ENCODE peak calls at places on chromosomes 13 and 19, in seven cellular contexts. G is stimulated activated CD4-positive, alpha-beta T cell treated with anti-CD3 and anti-CD28 coated beads, TNF-alpha, amount 100 ng/mL, for 24 hours; A is body of pancreas; L is activated CD4-positive, alpha-beta T cell treated with anti-CD3 and anti-CD28 coated beads, Interleukin-2, amount 10 ng/mL, durations not matched to agents 7 days and 5 days; O is AG04449; V is small intestine; J is caudate nucleus. Z is an unnamed sample.

GRCh38 chr19:1027953-1028902 is 1.8 kb downstream of the CNN2 start:
- DNase-seq in O (peak; percentile 71), L (peak; percentile 72), V (peak; percentile 78), J (no peak), G (no peak), A (peak; percentile 85), Z (peak; percentile 53)

GRCh38 chr13:20702945-20703784 is at the start of gene IL17D:
- DNase-seq in L (no peak), J (no peak), G (peak; percentile 21), O (no peak), A (peak; percentile 32), V (peak; percentile 33), Z (peak; percentile 55)

GRCh38 chr19:33767898-33768413 is 28.7 kb upstream of the KCTD15 start:
- DNase-seq in G (no peak), L (peak; percentile 45), J (no peak), O (no peak), V (no peak), A (no peak), Z (peak; percentile 41)

GRCh38 chr19:45097776-45098520 is 5.0 kb downstream of the PPP1R37 start:
- DNase-seq in L (no peak), O (peak; percentile 80), V (peak; percentile 76), J (peak; percentile 17), A (peak; percentile 51), G (no peak), Z (no peak)

GRCh38 chr13:45521292-45521691 is 56.6 kb downstream of the COG3 start:
- DNase-seq in O (no peak), J (no peak), G (no peak), A (no peak), V (no peak), L (no peak), Z (no peak)

GRCh38 chr13:93776936-93777335 is 550.3 kb downstream of the GPC6 start:
- DNase-seq in O (no peak), J (no peak), A (no peak), G (no peak), L (no peak), V (no peak), Z (no peak)

GRCh38 chr13:24280722-24281121 is 28.7 kb upstream of the C1QTNF9 start:
- DNase-seq in J (no peak), G (no peak), O (no peak), V (no peak), L (no peak), A (no peak), Z (no peak)

GRCh38 chr19:16626796-16627193 is 1.2 kb downstream of the MED26 start:
- DNase-seq in A (no peak), V (no peak), J (no peak), L (no peak), G (no peak), O (no peak), Z (no peak)

GRCh38 chr13:93420887-93421286 is 194.3 kb downstream of the GPC6 start:
- DNase-seq in J (no peak), O (no peak), V (no peak), G (no peak), L (no peak), A (no peak), Z (no peak)

GRCh38 chr13:101527130-101527529 is 74.7 kb downstream of the ITGBL1 start:
- DNase-seq in V (no peak), A (no peak), L (no peak), O (no peak), G (no peak), J (no peak), Z (no peak)

GRCh38 chr19:17020823-17021222 is 5.8 kb downstream of the CPAMD8 start:
- DNase-seq in V (no peak), O (no peak), A (no peak), L (no peak), G (no peak), J (no peak), Z (peak; percentile 95)

GRCh38 chr19:4916292-4917082 is 7.2 kb downstream of the UHRF1 start:
- DNase-seq in O (no peak), V (no peak), J (no peak), A (no peak), G (no peak), L (peak; percentile 41), Z (no peak)

GRCh38 chr19:7730286-7731217 is 1.4 kb downstream of the CLEC4G start:
- DNase-seq in O (no peak), G (no peak), A (no peak), L (no peak), J (no peak), V (no peak), Z (no peak)

GRCh38 chr19:47284324-47284899 is 9.7 kb downstream of the INAFM1 start:
- DNase-seq in V (peak; percentile 60), G (no peak), J (peak; percentile 11), L (peak; percentile 77), A (no peak), O (no peak), Z (peak; percentile 87)

GRCh38 chr13:30132623-30133553 is 174.5 kb downstream of the KATNAL1 start:
- DNase-seq in L (peak; percentile 99), V (peak; percentile 94), O (peak; percentile 52), G (peak; percentile 93), J (peak; percentile 92), A (peak; percentile 96), Z (peak; percentile 95)

GRCh38 chr19:18232540-18233223 is 6.4 kb upstream of the PDE4C start:
- DNase-seq in L (no peak), O (no peak), V (no peak), G (no peak), J (no peak), A (no peak), Z (no peak)